ENCODE peak calls at places on chromosomes 7 and 10, in nine cellular contexts. Q is stimulated activated CD4-positive, alpha-beta T cell treated with anti-CD3 and anti-CD28 coated beads, Interleukin-4, amount 100 ng/mL, for 1 hour; L is brain microvascular endothelial cell; J is NCI-H2171 treated with DMSO at 0.1 percent for 48 hours; N is HT1080; T is head of caudate nucleus; F is AG08395; P is mesendoderm; A is Calu3. B is an unnamed sample.
A peak's percentile ranks its signal among the peaks of the same experiment; 100 is the strongest.

GRCh38 chr7:24500599-24501451 is 72.4 kb upstream of the PALS2 start:
- DNase-seq in Q (no peak), L (no peak), J (no peak), N (no peak), T (peak; percentile 37), F (no peak), P (no peak), A (no peak), B (no peak)

GRCh38 chr7:20219062-20219445 is 1.9 kb upstream of the MACC1 start:
- DNase-seq in Q (no peak), L (no peak), J (no peak), N (no peak), T (no peak), F (no peak), P (no peak), A (no peak), B (no peak)

GRCh38 chr10:102408728-102409603 is 9.6 kb downstream of the PSD start:
- DNase-seq in Q (peak; percentile 85), L (peak; percentile 17), J (peak; percentile 4), N (no peak), T (peak; percentile 87), F (peak; percentile 19), P (peak; percentile 25), A (no peak), B (peak; percentile 72)

GRCh38 chr10:44962870-44963738 is 3.5 kb downstream of the RASSF4 start:
- DNase-seq in Q (no peak), L (no peak), J (peak; percentile 33), N (no peak), T (peak; percentile 68), F (no peak), P (peak; percentile 44), A (no peak), B (no peak)

GRCh38 chr7:2008936-2009540 is 223.7 kb downstream of the MAD1L1 start:
- DNase-seq in Q (no peak), L (no peak), J (no peak), N (no peak), T (no peak), F (no peak), P (no peak), A (no peak), B (no peak)

GRCh38 chr10:35322636-35323035 is 13.7 kb upstream of the CCNY start:
- DNase-seq in Q (no peak), L (no peak), J (no peak), N (no peak), T (no peak), F (no peak), P (no peak), A (no peak), B (no peak)

GRCh38 chr10:57262908-57263307 is 901.8 kb upstream of the ZWINT start:
- DNase-seq in Q (no peak), L (no peak), J (no peak), N (no peak), T (no peak), F (no peak), P (peak; percentile 33), A (no peak), B (no peak)

GRCh38 chr7:138992052-138992531 is 10.9 kb upstream of the KIAA1549 start:
- DNase-seq in Q (no peak), L (no peak), J (no peak), N (peak; percentile 18), T (no peak), F (peak; percentile 83), P (no peak), A (no peak), B (no peak)

GRCh38 chr7:69476416-69476815 is 121.9 kb upstream of the AUTS2 start:
- DNase-seq in Q (no peak), L (no peak), J (no peak), N (no peak), T (no peak), F (peak; percentile 56), P (no peak), A (no peak), B (no peak)

GRCh38 chr7:388461-388960 is 98.5 kb downstream of the FOXL3 start:
- DNase-seq in Q (no peak), L (no peak), J (no peak), N (no peak), T (no peak), F (no peak), P (no peak), A (no peak), B (no peak)

GRCh38 chr10:98225000-98225399 is 43.0 kb downstream of the LOXL4 start:
- DNase-seq in Q (no peak), L (peak; percentile 12), J (no peak), N (no peak), T (no peak), F (no peak), P (no peak), A (no peak), B (no peak)

GRCh38 chr7:37633048-37633447 is 50.5 kb upstream of the GPR141 start:
- DNase-seq in Q (no peak), L (no peak), J (no peak), N (no peak), T (no peak), F (no peak), P (no peak), A (no peak), B (no peak)

GRCh38 chr7:139655305-139655704 is 122.5 kb downstream of the HIPK2 start:
- DNase-seq in Q (no peak), L (no peak), J (peak; percentile 17), N (no peak), T (peak; percentile 41), F (no peak), P (no peak), A (no peak), B (no peak)

GRCh38 chr7:87370660-87371180 is 25.3 kb downstream of the CROT start:
- DNase-seq in Q (no peak), L (peak; percentile 25), J (peak; percentile 19), N (peak; percentile 21), T (no peak), F (no peak), P (no peak), A (no peak), B (no peak)

GRCh38 chr10:18158698-18159342 is 18.6 kb downstream of the CACNB2 start:
- DNase-seq in Q (no peak), L (no peak), J (peak; percentile 5), N (no peak), T (no peak), F (no peak), P (no peak), A (no peak), B (no peak)

GRCh38 chr7:5436003-5436678 is 12.5 kb upstream of the TNRC18 start:
- DNase-seq in Q (no peak), L (no peak), J (no peak), N (no peak), T (no peak), F (no peak), P (no peak), A (no peak), B (no peak)

GRCh38 chr10:19421664-19422063 is 373.1 kb downstream of the MALRD1 start:
- DNase-seq in Q (no peak), L (no peak), J (no peak), N (no peak), T (no peak), F (no peak), P (no peak), A (no peak), B (no peak)

GRCh38 chr7:116395125-116395791 is 104.3 kb upstream of the CAV2 start:
- DNase-seq in Q (no peak), L (peak; percentile 93), J (no peak), N (peak; percentile 96), T (no peak), F (peak; percentile 87), P (peak; percentile 86), A (peak; percentile 41), B (no peak)

GRCh38 chr7:150381785-150382122 is 2.6 kb downstream of the ZNF775 start:
- DNase-seq in Q (no peak), L (no peak), J (no peak), N (no peak), T (peak; percentile 33), F (no peak), P (no peak), A (no peak), B (no peak)